ENCODE peak calls at places on chromosomes 2 and 18, in six cellular contexts. N, C, J, Q, H and I are unnamed samples.

GRCh38 chr18:62950246-62950645 is 234.9 kb downstream of the PHLPP1 start:
- DNase-seq in C (no peak), Q (no peak), J (no peak), H (no peak), N (no peak), I (no peak)

GRCh38 chr2:28949617-28950305 is 31.3 kb upstream of the TOGARAM2 start:
- DNase-seq in H (no peak), J (no peak), N (no peak), C (no peak), Q (no peak), I (no peak)

GRCh38 chr2:162828545-162828944 is 10.0 kb downstream of the KCNH7 start:
- DNase-seq in J (no peak), N (no peak), Q (peak), C (no peak), H (no peak), I (no peak)

GRCh38 chr18:45920367-45920766 is 46.8 kb downstream of the EPG5 start:
- DNase-seq in H (peak), N (peak), J (peak), Q (no peak), C (peak), I (peak)

GRCh38 chr18:75757951-75758350 is 330.4 kb upstream of the SMIM21 start:
- DNase-seq in H (no peak), Q (no peak), C (no peak), J (no peak), N (no peak), I (no peak)

GRCh38 chr18:10560457-10561045 is 34.7 kb downstream of the NAPG start:
- DNase-seq in C (no peak), H (peak), J (peak), Q (peak), N (peak), I (peak)

GRCh38 chr2:27446057-27446456 is 3.9 kb downstream of the KRTCAP3 start:
- DNase-seq in J (no peak), H (no peak), Q (peak), C (peak), N (no peak), I (no peak)

GRCh38 chr18:22019193-22019592 is 150.2 kb upstream of the GATA6 start:
- DNase-seq in Q (no peak), N (no peak), H (no peak), C (no peak), J (no peak), I (no peak)

GRCh38 chr18:961644-962355 is 57.1 kb downstream of the ADCYAP1 start:
- DNase-seq in H (no peak), Q (peak), J (peak), C (no peak), N (peak), I (peak)

GRCh38 chr2:30193104-30193681 is 38.1 kb upstream of the LBH start:
- DNase-seq in C (no peak), N (no peak), J (no peak), H (peak), Q (no peak), I (no peak)

GRCh38 chr2:102502576-102502975 is 29.6 kb downstream of the SLC9A4 start:
- DNase-seq in N (no peak), C (no peak), Q (no peak), J (no peak), H (no peak), I (no peak)

GRCh38 chr2:148122788-148123187 is 101.9 kb downstream of the MBD5 start:
- DNase-seq in J (peak), H (no peak), N (no peak), Q (no peak), C (no peak), I (no peak)

GRCh38 chr2:142130111-142131015 is 453 bp downstream of the LRP1B start:
- DNase-seq in H (peak), C (peak), Q (peak), J (peak), N (peak), I (peak)

GRCh38 chr2:46521215-46521683 is 41.9 kb downstream of the TMEM247 start:
- DNase-seq in J (peak), H (peak), C (no peak), Q (no peak), N (peak), I (peak)

GRCh38 chr2:220154243-220154642 is 526.8 kb downstream of the SLC4A3 start:
- DNase-seq in H (no peak), N (no peak), C (no peak), J (no peak), Q (no peak), I (no peak)
- TF ChIP-seq CTCF in H (no peak), N (no peak), C (no peak), J (no peak), Q (no peak), I (no peak)

DNA sequence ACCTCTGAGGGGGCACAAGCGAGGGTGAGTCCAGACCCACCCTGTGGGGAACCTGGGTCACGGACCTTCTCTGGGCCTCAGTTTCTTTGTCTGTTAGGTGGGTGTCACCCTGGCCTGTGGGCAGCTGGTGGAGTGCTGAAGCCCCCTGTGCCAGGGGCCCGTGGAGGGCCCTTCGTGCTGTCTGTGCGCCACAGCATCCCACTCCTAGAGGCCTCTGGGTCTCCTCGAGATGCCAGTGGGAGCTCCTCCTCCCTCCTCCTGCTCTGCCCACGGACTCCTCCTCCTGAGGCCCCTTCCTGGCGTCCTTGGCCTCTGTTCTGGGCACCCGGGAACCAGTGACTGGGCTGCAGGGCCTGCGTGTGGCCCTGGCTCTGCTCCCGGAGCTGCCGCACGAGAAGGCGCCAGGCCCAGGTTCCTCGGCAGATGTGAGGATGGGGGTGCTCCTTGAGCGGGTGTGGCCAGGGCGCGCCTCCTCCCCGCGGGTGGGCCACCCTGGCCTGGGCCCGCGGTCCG is 6.1 kb upstream of the NEU4 start:
- DNase-seq in C (peak), N (no peak), J (no peak), H (peak), Q (no peak), I (no peak)
- H3K4me3 ChIP-seq in C (no peak), N (no peak), J (no peak), H (peak), Q (no peak), I (no peak)

GRCh38 chr2:233062946-233063268 is 2.8 kb downstream of the INPP5D start:
- DNase-seq in H (no peak), Q (no peak), C (peak), J (no peak), N (no peak), I (no peak)

GRCh38 chr2:233062447-233062842 is 2.3 kb downstream of the INPP5D start:
- DNase-seq in J (no peak), Q (no peak), C (no peak), H (peak), N (no peak), I (no peak)

GRCh38 chr2:233060500-233061006 is 411 bp downstream of the INPP5D start:
- DNase-seq in C (peak), J (no peak), Q (peak), N (no peak), H (no peak), I (no peak)

GRCh38 chr2:233061007-233061590 is 957 bp downstream of the INPP5D start:
- DNase-seq in J (no peak), N (no peak), C (peak), Q (peak), H (peak), I (no peak)

GRCh38 chr2:233061591-233062446 is 1.7 kb downstream of the INPP5D start:
- DNase-seq in H (peak), C (peak), J (peak), Q (peak), N (no peak), I (peak)
- TF ChIP-seq CTCF in H (no peak), C (peak), J (peak), Q (peak), N (no peak), I (peak)

GRCh38 chr2:132676999-132677398 is 7.0 kb upstream of the LYPD1 start:
- DNase-seq in Q (peak), N (no peak), H (no peak), J (no peak), C (no peak), I (no peak)
- H3K4me3 ChIP-seq in Q (no peak), N (no peak), H (no peak), J (no peak), C (no peak), I (no peak)

DNA sequence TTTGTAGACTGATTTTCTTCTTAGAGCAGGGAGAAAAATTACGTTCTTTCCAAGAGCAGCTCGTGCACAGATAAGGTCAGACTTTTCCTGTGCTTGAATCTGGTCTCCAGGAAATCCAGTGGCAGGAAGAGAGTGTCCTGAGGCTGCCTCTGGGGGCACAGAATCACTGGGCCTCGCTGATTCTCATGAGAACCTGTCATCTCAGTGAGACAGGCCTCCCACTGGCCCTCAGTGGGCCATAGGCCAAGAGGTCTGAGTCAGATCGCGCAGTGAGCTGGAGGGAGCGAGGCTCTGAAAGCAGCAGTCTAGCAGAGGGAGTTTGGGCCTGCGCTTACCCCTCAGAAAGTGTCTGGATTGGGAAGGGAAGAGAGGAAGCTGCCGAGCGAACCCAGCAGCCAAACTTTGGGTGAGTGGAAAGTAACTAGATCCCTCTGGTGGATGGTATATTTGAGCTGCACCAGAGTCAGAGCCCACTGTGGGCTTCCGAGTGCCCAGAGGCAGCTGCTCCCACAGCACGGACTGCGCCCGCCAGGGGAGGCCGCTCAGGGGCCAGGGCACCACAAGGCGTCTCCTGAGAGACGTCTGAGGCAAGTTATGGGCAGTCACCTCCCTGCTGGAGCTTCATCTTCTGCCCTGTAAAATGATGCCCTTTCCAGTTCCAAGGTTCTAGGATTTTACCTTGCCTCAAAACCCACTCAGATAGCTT is 8.2 kb downstream of the GDF7 start:
- DNase-seq in N (peak), C (no peak), Q (no peak), J (peak), H (no peak), I (peak)
- TF ChIP-seq CTCF in N (no peak), C (no peak), Q (no peak), J (no peak), H (no peak), I (no peak)

GRCh38 chr2:68831688-68832087 is 39.5 kb downstream of the BMP10 start:
- DNase-seq in J (peak), C (no peak), Q (no peak), H (no peak), N (no peak), I (peak)

GRCh38 chr2:68829764-68830163 is 41.4 kb downstream of the BMP10 start:
- DNase-seq in Q (no peak), H (no peak), J (no peak), N (no peak), C (no peak), I (no peak)

GRCh38 chr2:68825891-68826290 is 45.3 kb downstream of the BMP10 start:
- DNase-seq in J (no peak), C (no peak), Q (no peak), N (no peak), H (no peak), I (no peak)

GRCh38 chr2:68827681-68828080 is 43.5 kb downstream of the BMP10 start:
- DNase-seq in N (no peak), C (no peak), J (no peak), Q (no peak), H (no peak), I (peak)

GRCh38 chr2:68828887-68829708 is 42.1 kb downstream of the BMP10 start:
- DNase-seq in Q (peak), N (peak), J (peak), H (peak), C (peak), I (peak)
- H3K4me3 ChIP-seq in Q (no peak), N (no peak), J (no peak), H (no peak), C (no peak), I (no peak)